ENCODE peak calls at places on chromosomes 4 and X, in seven cellular contexts. C is HepG2, V is K562, H is HCT116, J is GM12878, T is SK-N-SH, E is H1. U is an unnamed sample. For H3K4me1, the result is how much of the 10 kb centered on the place peaks cover.

GRCh38 chrX:39519566-39520301 is 578.0 kb downstream of the BCOR start:
- DNase-seq in C (no peak), V (peak), H (no peak), J (no peak), T (no peak), E (no peak), U (no peak)

GRCh38 chr4:4618846-4619245 is 77.0 kb upstream of the STX18 start:
- DNase-seq in C (no peak), V (no peak), H (no peak), J (no peak), T (no peak), E (no peak), U (no peak)

GRCh38 chrX:153460826-153461225 is 9.6 kb downstream of the HAUS7 start:
- DNase-seq in C (peak), V (peak), H (no peak), J (no peak), T (peak), E (no peak), U (no peak)

GRCh38 chrX:40105016-40105790 is 7.4 kb upstream of the BCOR start:
- DNase-seq in C (no peak), V (no peak), H (no peak), J (no peak), T (peak), E (peak), U (no peak)

GRCh38 chr4:109562457-109563237 is 2.6 kb downstream of the MCUB start:
- DNase-seq in C (no peak), V (no peak), H (no peak), J (no peak), T (no peak), E (no peak), U (no peak)

GRCh38 chr4:6616087-6616995 is 24.1 kb upstream of the MRFAP1 start:
- DNase-seq in C (no peak), V (no peak), H (no peak), J (no peak), T (no peak), E (no peak), U (no peak)

GRCh38 chrX:8971116-8971515 is 62.8 kb downstream of the FAM9B start:
- DNase-seq in C (peak), V (peak), H (peak), J (no peak), T (peak), E (no peak), U (peak)

GRCh38 chr4:165288639-165289428 is 38.6 kb upstream of the MSMO1 start:
- DNase-seq in C (peak), V (no peak), H (no peak), J (no peak), T (no peak), E (no peak), U (no peak)

GRCh38 chrX:74179936-74180454 is 124.0 kb upstream of the ZCCHC13 start:
- DNase-seq in C (no peak), V (no peak), H (no peak), J (no peak), T (no peak), E (no peak), U (no peak)

GRCh38 chr4:11073621-11074051 is 355.1 kb downstream of the HS3ST1 start:
- DNase-seq in C (no peak), V (no peak), H (no peak), J (no peak), T (no peak), E (no peak), U (no peak)

GRCh38 chr4:62209757-62210156 is 1009.6 kb downstream of the ADGRL3 start:
- DNase-seq in C (no peak), V (no peak), H (no peak), J (no peak), T (no peak), E (no peak), U (no peak)

GRCh38 chrX:1657367-1658082 is 42.7 kb downstream of the ASMT start:
- DNase-seq in C (no peak), V (no peak), H (no peak), J (peak), T (no peak), E (no peak), U (no peak)

GRCh38 chr4:67198757-67199156 is 346.5 kb downstream of the CENPC start:
- DNase-seq in C (no peak), V (no peak), H (no peak), J (no peak), T (no peak), E (no peak), U (no peak)

DNA sequence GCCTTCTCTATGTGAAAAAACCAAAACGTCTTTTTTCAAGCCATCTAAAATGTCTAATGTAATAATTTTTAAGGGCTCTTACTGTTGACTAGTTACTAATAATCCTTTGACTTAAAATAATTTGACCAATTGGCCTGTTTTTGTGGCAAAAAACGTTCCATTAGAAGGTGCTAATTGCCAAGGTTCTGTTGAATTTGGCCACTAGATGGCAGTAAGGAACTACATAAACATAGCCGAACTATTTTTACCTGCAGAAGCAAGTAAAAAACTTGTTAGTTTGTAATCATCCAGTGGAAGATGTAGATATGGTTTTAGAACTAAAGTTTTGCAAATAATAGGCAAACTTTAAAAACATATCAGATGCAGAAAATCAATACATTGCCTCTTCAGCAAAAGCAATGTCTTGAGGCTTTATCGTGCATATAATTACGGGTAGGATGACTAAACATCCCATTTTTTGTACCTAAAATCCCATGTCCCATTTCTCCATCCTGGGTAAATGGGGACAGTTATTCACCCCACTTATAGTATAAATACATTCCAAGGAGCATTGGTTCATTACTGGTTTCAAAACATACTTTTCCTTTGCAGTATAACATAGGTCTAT is 57.6 kb downstream of the PROM1 start:
- DNase-seq in C (peak), V (peak), H (peak), J (peak), T (peak), E (no peak), U (peak)
- TF ChIP-seq SIN3A in C (no peak), V (no peak), H (no peak), J (no peak), T (no peak), E (no peak), U (no peak)

DNA sequence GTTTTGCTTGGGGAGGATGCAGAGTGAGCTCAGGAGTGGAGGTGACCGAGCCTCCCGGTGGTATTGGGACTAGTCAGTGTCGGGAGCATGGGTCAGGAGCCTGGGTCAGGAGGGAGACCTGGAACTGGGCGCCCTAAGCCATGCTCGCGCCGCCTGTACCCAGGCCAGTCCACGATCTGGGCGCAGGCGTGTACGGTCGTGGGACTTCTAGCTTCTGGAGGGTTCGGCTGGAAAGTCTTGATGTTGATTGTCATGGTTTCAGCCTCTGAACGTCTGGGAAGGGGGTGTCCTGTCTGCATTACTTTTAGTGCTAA is 244 bp downstream of the EIF2S3 start:
- DNase-seq in C (no peak), V (no peak), H (no peak), J (no peak), T (no peak), E (no peak), U (no peak)
- H3K4me1 ChIP-seq in C (under half), V (under half), H (under half), J (under half), T (under half), E (under half), U (under half)

GRCh38 chr4:57373971-57374370 is 263.8 kb upstream of the IGFBP7 start:
- DNase-seq in C (no peak), V (no peak), H (no peak), J (no peak), T (no peak), E (no peak), U (no peak)
- TF ChIP-seq SIN3A in C (no peak), V (no peak), H (no peak), J (no peak), T (no peak), E (no peak), U (no peak)

DNA sequence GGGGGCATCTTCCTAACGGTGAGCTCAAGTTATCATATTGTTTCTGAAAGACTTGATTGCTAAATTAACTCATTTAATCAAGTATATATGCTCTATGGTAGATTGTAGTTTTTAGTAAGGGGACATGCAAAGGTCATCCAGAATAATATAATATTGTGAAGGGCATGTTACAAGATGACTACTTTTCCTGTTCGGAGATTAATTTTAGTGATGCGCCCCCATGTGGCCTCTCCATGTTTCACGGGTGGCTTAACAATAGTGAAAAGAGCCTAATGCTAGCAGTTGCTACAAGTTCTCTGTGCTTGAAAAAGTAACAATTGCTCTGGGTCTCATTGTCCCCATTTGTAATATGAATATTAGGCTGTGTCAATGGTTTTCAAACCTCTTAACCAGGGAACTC is 12.2 kb downstream of the SMPX start:
- DNase-seq in C (no peak), V (peak), H (no peak), J (no peak), T (peak), E (no peak), U (no peak)
- H3K4me1 ChIP-seq in C (under half), V (under half), H (under half), J (under half), T (under half), E (under half), U (under half)

GRCh38 chr4:102610007-102610406 is 108.8 kb downstream of the NFKB1 start:
- DNase-seq in C (no peak), V (peak), H (no peak), J (no peak), T (no peak), E (no peak), U (no peak)

GRCh38 chr4:102614801-102615200 is 113.6 kb downstream of the NFKB1 start:
- DNase-seq in C (no peak), V (no peak), H (no peak), J (no peak), T (no peak), E (no peak), U (no peak)

GRCh38 chr4:102612195-102612594 is 111.0 kb downstream of the NFKB1 start:
- DNase-seq in C (no peak), V (no peak), H (no peak), J (no peak), T (no peak), E (no peak), U (no peak)

GRCh38 chr4:102610476-102610875 is 109.3 kb downstream of the NFKB1 start:
- DNase-seq in C (no peak), V (no peak), H (no peak), J (no peak), T (no peak), E (no peak), U (no peak)

DNA sequence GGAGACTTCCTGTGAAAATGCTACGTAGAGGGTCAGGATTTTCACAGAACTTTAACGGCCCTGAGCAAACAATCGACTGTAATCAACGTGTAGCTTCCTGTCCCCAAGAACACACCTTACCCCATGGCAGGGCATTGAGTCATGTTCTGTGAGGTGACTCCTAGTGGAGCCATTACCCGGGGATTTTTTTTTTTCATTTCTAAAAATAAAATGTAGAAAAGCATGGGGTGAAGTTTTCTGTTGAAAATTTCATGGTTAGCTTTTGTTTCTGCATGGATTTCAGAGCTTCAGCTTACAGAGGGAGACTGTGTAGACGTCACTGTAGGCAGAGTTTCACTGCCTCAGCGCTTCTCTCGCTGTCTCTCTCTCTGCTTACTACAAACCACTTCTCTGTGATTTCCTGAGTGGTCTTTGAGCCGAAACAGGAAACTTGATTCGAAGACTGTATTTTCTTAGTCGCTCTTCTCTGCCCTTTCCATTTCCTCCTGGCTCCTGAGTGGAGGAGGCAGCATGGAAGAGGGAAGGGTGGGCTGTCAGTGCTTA is 111.7 kb downstream of the NFKB1 start:
- DNase-seq in C (no peak), V (no peak), H (no peak), J (no peak), T (no peak), E (no peak), U (no peak)
- TF ChIP-seq SIN3A in C (no peak), V (no peak), H (no peak), J (no peak), T (no peak), E (no peak), U (no peak)

GRCh38 chr4:42641696-42642095 is 15.2 kb downstream of the ATP8A1 start:
- DNase-seq in C (no peak), V (no peak), H (no peak), J (no peak), T (no peak), E (no peak), U (no peak)
- H3K4me1 ChIP-seq in C (under half), V (under half), H (under half), J (half or more), T (under half), E (under half), U (under half)